ENCODE peak calls at places on chromosomes 4 and X, in four cellular contexts. R is K562, M is HepG2, S is mammary epithelial cell. J is an unnamed sample.

GRCh38 chr4:119210760-119211159 is 1.8 kb upstream of the USP53 start:
- DNase-seq in R (no peak), M (no peak), S (peak), J (no peak)

GRCh38 chr4:1490906-1491629 is 84.8 kb upstream of the NKX1-1 start:
- DNase-seq in R (no peak), M (no peak), S (no peak), J (peak)

GRCh38 chr4:114036426-114036825 is 57.0 kb upstream of the ARSJ start:
- DNase-seq in R (no peak), M (no peak), S (no peak), J (no peak)

GRCh38 chr4:14064969-14065368 is 437.4 kb upstream of the BOD1L1 start:
- DNase-seq in R (no peak), M (no peak), S (no peak), J (no peak)

GRCh38 chr4:148649669-148650331 is 207.6 kb upstream of the NR3C2 start:
- DNase-seq in R (no peak), M (no peak), S (peak), J (no peak)

GRCh38 chrX:150034788-150035187 is 96.5 kb upstream of the EOLA2 start:
- DNase-seq in R (no peak), M (no peak), S (no peak), J (no peak)

GRCh38 chrX:25599061-25599460 is 539.1 kb upstream of the MAGEB18 start:
- DNase-seq in R (no peak), M (no peak), S (no peak), J (no peak)

GRCh38 chrX:41921492-41922124 is 1.7 kb downstream of the CASK start:
- DNase-seq in R (no peak), M (peak), S (peak), J (no peak)

GRCh38 chrX:102498732-102499131 is 17.8 kb downstream of the TMSB15A start:
- DNase-seq in R (no peak), M (no peak), S (no peak), J (no peak)

GRCh38 chr4:129498626-129499025 is 402.7 kb downstream of the C4orf33 start:
- DNase-seq in R (no peak), M (no peak), S (no peak), J (no peak)

GRCh38 chrX:101079736-101080135 is 1.1 kb downstream of the TMEM35A start:
- DNase-seq in R (no peak), M (no peak), S (no peak), J (peak)

GRCh38 chr4:87961993-87962791 is 13.3 kb upstream of the SPP1 start:
- DNase-seq in R (no peak), M (no peak), S (peak), J (no peak)

GRCh38 chrX:18410038-18410437 is 15.4 kb upstream of the CDKL5 start:
- DNase-seq in R (no peak), M (no peak), S (no peak), J (no peak)

GRCh38 chr4:70892086-70892769 is 9.9 kb upstream of the MOB1B start:
- DNase-seq in R (no peak), M (no peak), S (no peak), J (no peak)

GRCh38 chrX:41922694-41923171 is 621 bp downstream of the CASK start:
- DNase-seq in R (no peak), M (no peak), S (peak), J (peak)

GRCh38 chr4:114466299-114466698 is 132.3 kb upstream of the UGT8 start:
- DNase-seq in R (no peak), M (no peak), S (no peak), J (no peak)

GRCh38 chr4:101670897-101671296 is 119.6 kb upstream of the BANK1 start:
- DNase-seq in R (no peak), M (no peak), S (no peak), J (no peak)

GRCh38 chr4:155972098-155972497 is 18.4 kb upstream of the CTSO start:
- DNase-seq in R (no peak), M (no peak), S (no peak), J (peak)

GRCh38 chrX:68832101-68832416 is 3.2 kb downstream of the EFNB1 start:
- DNase-seq in R (no peak), M (no peak), S (peak), J (peak)

GRCh38 chr4:77582716-77583115 is 22.9 kb upstream of the CXCL13 start:
- DNase-seq in R (no peak), M (no peak), S (no peak), J (no peak)

GRCh38 chr4:108834167-108834566 is 71.3 kb upstream of the ETNPPL start:
- DNase-seq in R (no peak), M (no peak), S (peak), J (no peak)

GRCh38 chr4:180828455-180829018 is 1414.7 kb upstream of the TENM3 start:
- DNase-seq in R (no peak), M (peak), S (peak), J (peak)

GRCh38 chr4:38634047-38634759 is 29.8 kb upstream of the KLF3 start:
- DNase-seq in R (no peak), M (no peak), S (no peak), J (no peak)

GRCh38 chr4:169485084-169485483 is 127.3 kb downstream of the NEK1 start:
- DNase-seq in R (no peak), M (no peak), S (peak), J (no peak)

GRCh38 chr4:105060628-105061027 is 86.0 kb upstream of the TET2 start:
- DNase-seq in R (no peak), M (no peak), S (peak), J (no peak)

GRCh38 chr4:140426610-140427103 is 791 bp downstream of the CLGN start:
- DNase-seq in R (peak), M (peak), S (no peak), J (no peak)

GRCh38 chr4:1973218-1973617 is 35.6 kb downstream of the NELFA start:
- DNase-seq in R (no peak), M (no peak), S (no peak), J (no peak)

GRCh38 chr4:1330761-1331590 is 16.0 kb upstream of the UVSSA start:
- DNase-seq in R (no peak), M (no peak), S (no peak), J (no peak)

GRCh38 chr4:22625301-22625700 is 67.4 kb upstream of the GBA3 start:
- DNase-seq in R (no peak), M (peak), S (no peak), J (peak)
- H3K9ac ChIP-seq in R (no peak), M (no peak), S (no peak), J (no peak)

GRCh38 chr4:66279084-66279483 is 608.8 kb upstream of the EPHA5 start:
- DNase-seq in R (no peak), M (no peak), S (no peak), J (no peak)

DNA sequence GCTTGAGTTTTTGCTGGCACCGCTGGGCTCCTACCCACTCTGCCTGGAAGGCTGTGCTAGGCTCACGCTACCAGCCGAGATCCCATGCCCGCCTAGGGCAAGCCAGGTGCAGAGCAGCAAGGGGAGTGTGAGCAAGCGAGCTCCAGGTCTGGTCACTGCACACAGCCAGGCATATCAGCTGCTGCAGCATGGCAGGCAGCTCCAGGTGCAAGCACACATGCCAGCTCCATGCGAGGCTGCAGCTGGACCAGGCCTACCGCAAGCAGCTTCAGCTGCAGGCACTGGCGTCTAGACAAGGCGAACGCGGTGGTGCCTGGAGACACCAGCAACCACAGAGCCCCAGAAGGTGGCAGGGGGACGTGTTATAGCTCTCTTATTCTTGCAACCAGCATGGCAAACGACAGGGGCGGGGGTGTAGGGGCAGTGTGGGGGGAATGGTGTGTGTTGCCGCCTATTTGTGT is 614.7 kb upstream of the EPHA5 start:
- DNase-seq in R (no peak), M (no peak), S (no peak), J (no peak)
- H3K9ac ChIP-seq in R (no peak), M (no peak), S (no peak), J (no peak)

GRCh38 chr4:83257811-83258210 is 26.8 kb downstream of the COQ2 start:
- DNase-seq in R (no peak), M (no peak), S (no peak), J (no peak)
- H3K9ac ChIP-seq in R (no peak), M (no peak), S (no peak), J (no peak)

GRCh38 chrX:49165901-49166881 is 3.6 kb downstream of the MAGIX start:
- DNase-seq in R (peak), M (no peak), S (peak), J (peak)

GRCh38 chrX:49164589-49165360 is 2.2 kb downstream of the MAGIX start:
- DNase-seq in R (no peak), M (no peak), S (no peak), J (no peak)

GRCh38 chrX:49163555-49164419 is 1.2 kb downstream of the MAGIX start:
- DNase-seq in R (peak), M (peak), S (peak), J (peak)

GRCh38 chrX:49167740-49168108 is 4.0 kb upstream of the PLP2 start:
- DNase-seq in R (no peak), M (no peak), S (no peak), J (no peak)

DNA sequence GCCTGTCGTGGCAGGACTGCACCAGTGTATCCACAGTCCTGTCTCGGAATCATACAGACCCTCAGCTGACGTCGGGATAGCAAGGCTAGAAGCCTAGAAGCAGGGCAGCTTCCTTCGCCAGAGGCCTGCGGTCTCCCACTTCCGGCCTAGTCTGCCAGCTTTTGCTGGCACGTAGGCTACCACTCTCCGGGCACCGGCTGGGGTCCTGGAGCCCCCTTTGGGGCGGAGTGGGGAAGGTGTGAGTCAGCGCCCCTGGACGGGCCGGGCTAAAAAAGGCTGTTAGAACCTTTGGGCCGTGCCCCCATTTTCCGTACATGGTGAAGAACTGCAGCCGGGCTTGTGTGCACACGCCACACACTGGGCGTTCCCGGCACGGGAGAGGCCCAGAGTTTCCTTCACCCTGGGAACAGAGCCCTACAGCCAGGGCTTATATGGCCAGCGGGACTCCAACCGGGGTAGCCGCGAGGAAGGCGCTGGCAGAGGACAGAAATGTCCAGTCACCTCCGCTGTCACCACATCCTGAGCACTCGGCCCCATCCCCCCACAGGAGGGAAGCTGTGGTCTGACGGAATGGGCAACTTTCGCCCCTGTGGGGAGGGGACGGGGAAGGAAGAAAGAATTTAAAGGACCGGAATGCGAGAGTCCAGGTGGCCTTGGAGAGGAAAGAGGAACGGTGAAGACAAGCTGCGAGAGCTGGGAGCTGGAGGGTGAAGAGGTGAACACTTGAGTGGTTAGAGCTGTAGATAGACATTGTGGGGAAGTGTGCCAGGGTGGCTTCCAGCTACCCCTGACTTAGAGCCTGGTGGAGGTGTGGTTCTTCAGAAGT is 4.6 kb downstream of the MAGIX start:
- DNase-seq in R (peak), M (no peak), S (peak), J (peak)
- H3K9ac ChIP-seq in R (peak), M (no peak), S (peak), J (no peak)

GRCh38 chr4:122537388-122538135 is 81.0 kb upstream of the IL2 start:
- DNase-seq in R (no peak), M (no peak), S (no peak), J (no peak)

GRCh38 chr4:122539861-122540465 is 80.9 kb downstream of the IL21 start:
- DNase-seq in R (no peak), M (no peak), S (peak), J (no peak)

GRCh38 chr4:122541996-122542395 is 78.9 kb downstream of the IL21 start:
- DNase-seq in R (no peak), M (no peak), S (no peak), J (no peak)

GRCh38 chr4:122540827-122541226 is 80.0 kb downstream of the IL21 start:
- DNase-seq in R (no peak), M (no peak), S (no peak), J (no peak)

GRCh38 chr4:122542411-122543236 is 78.2 kb downstream of the IL21 start:
- DNase-seq in R (no peak), M (no peak), S (peak), J (no peak)
- H3K9ac ChIP-seq in R (no peak), M (no peak), S (no peak), J (no peak)

J was measured in endodermal cell.